ENCODE peak calls at places on chromosomes 13 and 19, in seven cellular contexts. One of them, this sample, is unnamed.

GRCh38 chr13:35139591-35139990 is 197.5 kb downstream of the NBEA start:
- DNase-seq in stomach: no peak
- DNase-seq in CD8-positive, alpha-beta T cell: no peak
- DNase-seq in nephron progenitor cell: no peak
- DNase-seq in lung: no peak
- DNase-seq in kidney: no peak
- DNase-seq in endothelial cell: no peak
- DNase-seq in this sample: no peak

GRCh38 chr19:7618771-7619510 is 10.4 kb downstream of the XAB2 start:
- DNase-seq in stomach: peak; percentile 96
- DNase-seq in CD8-positive, alpha-beta T cell: no peak
- DNase-seq in nephron progenitor cell: no peak
- DNase-seq in lung: peak; percentile 92
- DNase-seq in kidney: peak; percentile 95
- DNase-seq in endothelial cell: no peak
- DNase-seq in this sample: no peak

GRCh38 chr13:112457081-112457480 is 80.9 kb downstream of the SPACA7 start:
- DNase-seq in stomach: no peak
- DNase-seq in CD8-positive, alpha-beta T cell: no peak
- DNase-seq in nephron progenitor cell: no peak
- DNase-seq in lung: no peak
- DNase-seq in kidney: no peak
- DNase-seq in endothelial cell: no peak
- DNase-seq in this sample: no peak

GRCh38 chr13:85896516-85897450 is 97.6 kb upstream of the SLITRK6 start:
- DNase-seq in stomach: no peak
- DNase-seq in CD8-positive, alpha-beta T cell: no peak
- DNase-seq in nephron progenitor cell: no peak
- DNase-seq in lung: no peak
- DNase-seq in kidney: no peak
- DNase-seq in endothelial cell: no peak
- DNase-seq in this sample: no peak

GRCh38 chr13:104382941-104383340 is 1316.7 kb upstream of the SLC10A2 start:
- DNase-seq in stomach: no peak
- DNase-seq in CD8-positive, alpha-beta T cell: no peak
- DNase-seq in nephron progenitor cell: no peak
- DNase-seq in lung: no peak
- DNase-seq in kidney: no peak
- DNase-seq in endothelial cell: no peak
- DNase-seq in this sample: no peak

GRCh38 chr19:16527971-16528521 is 14.2 kb downstream of the CHERP start:
- DNase-seq in stomach: peak; percentile 41
- DNase-seq in CD8-positive, alpha-beta T cell: peak; percentile 56
- DNase-seq in nephron progenitor cell: peak; percentile 24
- DNase-seq in lung: no peak
- DNase-seq in kidney: no peak
- DNase-seq in endothelial cell: peak; percentile 46
- DNase-seq in this sample: no peak

GRCh38 chr19:15631817-15632216 is 8.9 kb upstream of the CYP4F3 start:
- DNase-seq in stomach: no peak
- DNase-seq in CD8-positive, alpha-beta T cell: peak; percentile 52
- DNase-seq in nephron progenitor cell: no peak
- DNase-seq in lung: no peak
- DNase-seq in kidney: no peak
- DNase-seq in endothelial cell: no peak
- DNase-seq in this sample: no peak

GRCh38 chr13:106467406-106468122 is 67.9 kb downstream of the EFNB2 start:
- DNase-seq in stomach: no peak
- DNase-seq in CD8-positive, alpha-beta T cell: no peak
- DNase-seq in nephron progenitor cell: peak; percentile 29
- DNase-seq in lung: no peak
- DNase-seq in kidney: no peak
- DNase-seq in endothelial cell: no peak
- DNase-seq in this sample: no peak

GRCh38 chr13:41751734-41752445 is 209.0 kb downstream of the VWA8 start:
- DNase-seq in stomach: no peak
- DNase-seq in CD8-positive, alpha-beta T cell: no peak
- DNase-seq in nephron progenitor cell: no peak
- DNase-seq in lung: no peak
- DNase-seq in kidney: no peak
- DNase-seq in endothelial cell: no peak
- DNase-seq in this sample: no peak

GRCh38 chr13:100269837-100270236 is 180.9 kb downstream of the PCCA start:
- DNase-seq in stomach: peak; percentile 87
- DNase-seq in CD8-positive, alpha-beta T cell: no peak
- DNase-seq in nephron progenitor cell: no peak
- DNase-seq in lung: peak; percentile 67
- DNase-seq in kidney: peak; percentile 86
- DNase-seq in endothelial cell: peak; percentile 26
- DNase-seq in this sample: no peak

GRCh38 chr13:38590796-38591507 is 95.9 kb upstream of the FREM2 start:
- DNase-seq in stomach: peak; percentile 56
- DNase-seq in CD8-positive, alpha-beta T cell: no peak
- DNase-seq in nephron progenitor cell: no peak
- DNase-seq in lung: peak; percentile 64
- DNase-seq in kidney: no peak
- DNase-seq in endothelial cell: no peak
- DNase-seq in this sample: no peak

GRCh38 chr19:47391510-47392223 is 27.7 kb downstream of the MEIS3 start:
- DNase-seq in stomach: peak; percentile 82
- DNase-seq in CD8-positive, alpha-beta T cell: peak; percentile 87
- DNase-seq in nephron progenitor cell: peak; percentile 85
- DNase-seq in lung: peak; percentile 84
- DNase-seq in kidney: peak; percentile 84
- DNase-seq in endothelial cell: peak; percentile 84
- DNase-seq in this sample: peak; percentile 83

GRCh38 chr13:45289936-45290563 is 50.9 kb downstream of the TPT1 start:
- DNase-seq in stomach: no peak
- DNase-seq in CD8-positive, alpha-beta T cell: no peak
- DNase-seq in nephron progenitor cell: no peak
- DNase-seq in lung: no peak
- DNase-seq in kidney: no peak
- DNase-seq in endothelial cell: no peak
- DNase-seq in this sample: no peak

GRCh38 chr13:39417643-39418042 is 185.3 kb downstream of the LHFPL6 start:
- DNase-seq in stomach: no peak
- DNase-seq in CD8-positive, alpha-beta T cell: no peak
- DNase-seq in nephron progenitor cell: no peak
- DNase-seq in lung: no peak
- DNase-seq in kidney: no peak
- DNase-seq in endothelial cell: no peak
- DNase-seq in this sample: no peak

GRCh38 chr13:61084983-61085382 is 330.7 kb downstream of the PCDH20 start:
- DNase-seq in stomach: no peak
- DNase-seq in CD8-positive, alpha-beta T cell: no peak
- DNase-seq in nephron progenitor cell: no peak
- DNase-seq in lung: no peak
- DNase-seq in kidney: no peak
- DNase-seq in endothelial cell: no peak
- DNase-seq in this sample: no peak

GRCh38 chr19:1864480-1865171 is 1.2 kb upstream of the KLF16 start:
- DNase-seq in stomach: peak; percentile 73
- DNase-seq in CD8-positive, alpha-beta T cell: peak; percentile 65
- DNase-seq in nephron progenitor cell: peak; percentile 88
- DNase-seq in lung: peak; percentile 73
- DNase-seq in kidney: peak; percentile 92
- DNase-seq in endothelial cell: peak; percentile 89
- DNase-seq in this sample: peak; percentile 70

GRCh38 chr13:108895220-108895704 is 265.9 kb downstream of the MYO16 start:
- DNase-seq in stomach: no peak
- DNase-seq in CD8-positive, alpha-beta T cell: no peak
- DNase-seq in nephron progenitor cell: no peak
- DNase-seq in lung: no peak
- DNase-seq in kidney: no peak
- DNase-seq in endothelial cell: peak; percentile 20
- DNase-seq in this sample: no peak

DNA sequence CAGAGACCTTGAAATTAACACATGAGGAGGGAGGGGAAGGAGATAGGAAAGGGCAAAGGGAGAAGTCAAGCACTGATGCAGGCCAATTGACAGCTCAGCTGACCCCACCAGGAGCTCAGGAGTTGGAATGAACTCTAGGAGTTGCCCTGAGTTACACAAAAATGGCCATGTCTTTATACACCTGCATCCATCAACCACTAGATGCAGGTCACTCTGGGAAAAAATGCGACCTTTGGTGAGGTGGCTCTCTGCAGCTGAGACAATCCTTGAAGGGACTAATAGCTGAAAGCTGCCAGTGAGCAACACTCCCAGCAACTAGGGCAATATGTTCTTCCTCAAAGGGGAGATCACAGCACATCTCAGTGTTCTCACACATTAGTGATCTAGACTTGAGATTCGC is 222.8 kb downstream of the RBM26 start:
- DNase-seq in stomach: no peak
- DNase-seq in CD8-positive, alpha-beta T cell: no peak
- DNase-seq in nephron progenitor cell: no peak
- DNase-seq in lung: no peak
- DNase-seq in kidney: no peak
- DNase-seq in endothelial cell: no peak
- DNase-seq in this sample: no peak
- TF ChIP-seq CTCF in stomach: no peak
- TF ChIP-seq CTCF in CD8-positive, alpha-beta T cell: no peak
- TF ChIP-seq CTCF in nephron progenitor cell: no peak
- TF ChIP-seq CTCF in lung: no peak
- TF ChIP-seq CTCF in kidney: no peak
- TF ChIP-seq CTCF in endothelial cell: no peak
- TF ChIP-seq CTCF in this sample: no peak

DNA sequence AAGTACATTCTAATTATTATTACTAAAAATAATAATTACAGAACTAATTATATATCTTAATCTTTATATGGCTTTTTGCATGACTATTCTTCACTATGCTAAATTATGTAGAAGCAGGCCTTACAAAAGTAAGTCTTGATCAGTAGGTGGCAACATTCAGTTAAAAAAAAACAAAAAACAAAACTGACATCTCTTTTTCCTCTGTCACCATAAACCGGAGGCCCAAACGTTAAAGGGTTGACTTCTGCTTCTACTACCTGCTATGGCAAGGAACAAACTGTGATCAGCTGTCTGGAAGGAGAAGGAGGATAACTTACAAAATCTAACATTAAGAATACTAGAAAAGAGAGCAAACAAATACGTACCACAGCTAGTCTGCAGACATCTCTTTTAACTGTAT is 1525.6 kb downstream of the SLITRK1 start:
- DNase-seq in stomach: no peak
- DNase-seq in CD8-positive, alpha-beta T cell: no peak
- DNase-seq in nephron progenitor cell: no peak
- DNase-seq in lung: no peak
- DNase-seq in kidney: no peak
- DNase-seq in endothelial cell: no peak
- DNase-seq in this sample: no peak
- TF ChIP-seq CTCF in stomach: no peak
- TF ChIP-seq CTCF in CD8-positive, alpha-beta T cell: no peak
- TF ChIP-seq CTCF in nephron progenitor cell: no peak
- TF ChIP-seq CTCF in lung: no peak
- TF ChIP-seq CTCF in kidney: peak; percentile 2
- TF ChIP-seq CTCF in endothelial cell: no peak
- TF ChIP-seq CTCF in this sample: no peak

GRCh38 chr19:19471682-19472081 is 43.7 kb downstream of the TSSK6 start:
- DNase-seq in stomach: no peak
- DNase-seq in CD8-positive, alpha-beta T cell: no peak
- DNase-seq in nephron progenitor cell: no peak
- DNase-seq in lung: no peak
- DNase-seq in kidney: no peak
- DNase-seq in endothelial cell: no peak
- DNase-seq in this sample: no peak

GRCh38 chr19:19474950-19475781 is 40.2 kb downstream of the TSSK6 start:
- DNase-seq in stomach: no peak
- DNase-seq in CD8-positive, alpha-beta T cell: no peak
- DNase-seq in nephron progenitor cell: no peak
- DNase-seq in lung: no peak
- DNase-seq in kidney: no peak
- DNase-seq in endothelial cell: no peak
- DNase-seq in this sample: no peak

GRCh38 chr19:19477705-19478383 is 37.5 kb downstream of the TSSK6 start:
- DNase-seq in stomach: peak; percentile 79
- DNase-seq in CD8-positive, alpha-beta T cell: no peak
- DNase-seq in nephron progenitor cell: no peak
- DNase-seq in lung: no peak
- DNase-seq in kidney: peak; percentile 34
- DNase-seq in endothelial cell: no peak
- DNase-seq in this sample: no peak

GRCh38 chr19:19480688-19481087 is 34.7 kb downstream of the TSSK6 start:
- DNase-seq in stomach: no peak
- DNase-seq in CD8-positive, alpha-beta T cell: no peak
- DNase-seq in nephron progenitor cell: no peak
- DNase-seq in lung: no peak
- DNase-seq in kidney: no peak
- DNase-seq in endothelial cell: no peak
- DNase-seq in this sample: no peak

DNA sequence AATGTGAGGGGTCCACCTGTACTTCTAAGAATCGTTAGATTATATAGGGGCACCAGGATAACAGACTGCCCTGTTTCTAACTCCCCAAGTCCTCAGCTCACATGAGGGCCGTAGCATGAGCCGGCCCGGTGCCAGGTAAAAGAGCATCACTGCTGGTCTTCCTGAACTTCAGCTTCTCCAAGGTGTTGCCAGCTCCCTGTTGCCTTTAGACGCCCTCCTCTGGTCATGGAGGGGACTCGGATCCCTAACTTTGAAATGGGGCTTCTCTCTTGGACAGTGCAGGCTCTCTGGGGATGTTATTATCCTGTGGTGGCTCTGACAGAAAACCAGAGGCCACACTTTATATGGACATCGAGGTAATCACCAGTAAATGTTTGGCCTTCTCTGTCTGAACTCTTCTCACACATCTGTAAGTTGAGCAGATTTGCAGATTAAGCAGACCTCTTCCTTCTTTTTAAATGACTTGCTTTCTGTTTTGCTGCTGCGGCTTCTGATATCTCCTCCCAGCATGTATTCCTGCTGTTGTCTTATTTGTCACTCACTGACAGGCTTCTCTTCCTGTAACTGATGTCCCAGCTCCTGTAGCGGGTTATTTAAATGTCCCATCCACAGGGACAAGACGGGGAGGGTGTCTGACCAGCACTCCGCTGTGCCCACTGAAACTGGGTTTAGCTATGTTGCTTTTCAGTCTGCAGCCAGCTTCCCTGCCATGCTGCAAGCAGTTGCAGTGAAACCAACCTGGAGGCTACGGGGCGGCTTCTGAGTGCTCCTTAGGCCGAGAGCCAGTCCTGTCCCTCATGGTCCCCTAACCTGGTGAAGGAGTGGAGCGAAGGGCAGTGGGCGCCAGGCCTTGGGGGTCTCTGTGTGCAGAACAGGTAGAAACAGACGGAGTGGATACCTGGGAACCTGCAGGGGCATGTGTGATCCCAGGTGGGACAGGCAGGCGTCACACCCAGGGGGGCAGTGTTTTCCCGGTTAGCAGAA is 39.2 kb downstream of the TSSK6 start:
- DNase-seq in stomach: no peak
- DNase-seq in CD8-positive, alpha-beta T cell: no peak
- DNase-seq in nephron progenitor cell: no peak
- DNase-seq in lung: no peak
- DNase-seq in kidney: no peak
- DNase-seq in endothelial cell: no peak
- DNase-seq in this sample: no peak
- TF ChIP-seq CTCF in stomach: no peak
- TF ChIP-seq CTCF in CD8-positive, alpha-beta T cell: no peak
- TF ChIP-seq CTCF in nephron progenitor cell: no peak
- TF ChIP-seq CTCF in lung: peak; percentile 5
- TF ChIP-seq CTCF in kidney: peak; percentile 26
- TF ChIP-seq CTCF in endothelial cell: no peak
- TF ChIP-seq CTCF in this sample: peak; percentile 38

GRCh38 chr13:67366533-67366932 is 136.4 kb upstream of the PCDH9 start:
- DNase-seq in stomach: no peak
- DNase-seq in CD8-positive, alpha-beta T cell: no peak
- DNase-seq in nephron progenitor cell: no peak
- DNase-seq in lung: no peak
- DNase-seq in kidney: no peak
- DNase-seq in endothelial cell: no peak
- DNase-seq in this sample: no peak
- TF ChIP-seq CTCF in stomach: no peak
- TF ChIP-seq CTCF in CD8-positive, alpha-beta T cell: no peak
- TF ChIP-seq CTCF in nephron progenitor cell: no peak
- TF ChIP-seq CTCF in lung: no peak
- TF ChIP-seq CTCF in kidney: no peak
- TF ChIP-seq CTCF in endothelial cell: no peak
- TF ChIP-seq CTCF in this sample: no peak

This sample was measured in natural killer cell.